ENCODE peak calls at places on chromosomes 13 and 19, in four cellular contexts. J, X, U and S are unnamed samples.

GRCh38 chr19:54684537-54684936 is 21.8 kb downstream of the LILRB4 start:
- DNase-seq in J (peak; percentile 16), X (no peak), U (peak; percentile 80), S (peak; percentile 49)

GRCh38 chr19:46650445-46650844 is 10.5 kb downstream of the DACT3 start:
- DNase-seq in J (no peak), X (no peak), U (no peak), S (no peak)

GRCh38 chr13:114018461-114019055 is 44.7 kb upstream of the C13orf46 start:
- DNase-seq in J (no peak), X (no peak), U (no peak), S (no peak)

GRCh38 chr19:33250500-33250899 is 24.9 kb upstream of the SLC7A10 start:
- DNase-seq in J (no peak), X (no peak), U (no peak), S (no peak)

GRCh38 chr13:47903836-47904235 is 97.2 kb downstream of the SUCLA2 start:
- DNase-seq in J (no peak), X (no peak), U (no peak), S (no peak)

GRCh38 chr13:30696278-30697176 is 38.8 kb upstream of the ALOX5AP start:
- DNase-seq in J (no peak), X (no peak), U (no peak), S (no peak)

GRCh38 chr13:107202371-107203023 is 634.6 kb upstream of the ARGLU1 start:
- DNase-seq in J (no peak), X (no peak), U (no peak), S (peak; percentile 54)

GRCh38 chr13:42478531-42479156 is 95.3 kb upstream of the TNFSF11 start:
- DNase-seq in J (peak; percentile 15), X (no peak), U (no peak), S (no peak)

GRCh38 chr19:48053856-48054255 is 10.0 kb upstream of the CABP5 start:
- DNase-seq in J (no peak), X (no peak), U (no peak), S (no peak)

GRCh38 chr13:23433171-23434153 is at the start of gene SACS:
- DNase-seq in J (peak; percentile 44), X (no peak), U (no peak), S (no peak)
- TF ChIP-seq SP1 in J (no peak), X (no peak), U (no peak), S (no peak)

GRCh38 chr13:51249767-51250741 is 27.9 kb downstream of the FAM124A start:
- DNase-seq in J (peak; percentile 48), X (no peak), U (no peak), S (peak; percentile 13)
- TF ChIP-seq TARDBP in J (no peak), X (no peak), U (no peak), S (no peak)

DNA sequence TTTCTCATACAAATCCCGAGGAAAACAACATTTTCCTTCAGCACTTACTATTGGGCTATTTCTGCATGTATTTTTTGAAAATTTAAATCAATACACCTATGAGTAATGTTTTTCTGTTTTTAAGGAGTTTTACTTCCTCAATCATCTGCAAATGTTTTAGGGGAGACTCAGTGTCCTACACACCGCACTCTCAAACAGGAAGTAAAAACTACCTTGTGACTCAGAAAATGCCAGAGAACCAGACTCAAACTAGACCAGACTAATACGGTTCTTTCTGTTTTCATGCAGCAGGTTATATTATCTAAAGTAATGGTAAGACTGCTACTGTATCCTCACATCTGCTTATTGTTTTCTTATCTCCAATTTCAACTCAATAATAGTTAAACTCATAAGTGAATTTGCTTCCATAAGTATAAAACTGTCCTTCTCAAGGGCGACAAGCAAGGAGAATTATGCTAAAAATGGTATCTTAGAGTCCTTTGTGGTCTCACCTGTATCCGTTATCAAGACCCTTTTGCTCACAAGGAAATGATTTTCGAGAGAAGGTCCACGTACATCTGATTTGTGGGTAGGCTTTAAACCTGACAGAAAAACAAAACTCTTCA is 52.5 kb downstream of the FLT3 start:
- DNase-seq in J (no peak), X (peak; percentile 94), U (no peak), S (no peak)
- TF ChIP-seq SP1 in J (no peak), X (no peak), U (no peak), S (no peak)

GRCh38 chr13:102012299-102013293 is 389.3 kb downstream of the FGF14 start:
- DNase-seq in J (no peak), X (no peak), U (no peak), S (no peak)
- TF ChIP-seq TARDBP in J (no peak), X (no peak), U (no peak), S (no peak)

GRCh38 chr13:44299142-44299541 is 74.5 kb upstream of the SERP2 start:
- DNase-seq in J (no peak), X (no peak), U (no peak), S (no peak)

GRCh38 chr13:44298314-44298713 is 75.3 kb upstream of the SERP2 start:
- DNase-seq in J (no peak), X (no peak), U (no peak), S (no peak)

GRCh38 chr13:44300895-44301638 is 72.6 kb upstream of the SERP2 start:
- DNase-seq in J (no peak), X (peak; percentile 56), U (no peak), S (no peak)

GRCh38 chr13:44301639-44302015 is 72.0 kb upstream of the SERP2 start:
- DNase-seq in J (no peak), X (no peak), U (no peak), S (no peak)

DNA sequence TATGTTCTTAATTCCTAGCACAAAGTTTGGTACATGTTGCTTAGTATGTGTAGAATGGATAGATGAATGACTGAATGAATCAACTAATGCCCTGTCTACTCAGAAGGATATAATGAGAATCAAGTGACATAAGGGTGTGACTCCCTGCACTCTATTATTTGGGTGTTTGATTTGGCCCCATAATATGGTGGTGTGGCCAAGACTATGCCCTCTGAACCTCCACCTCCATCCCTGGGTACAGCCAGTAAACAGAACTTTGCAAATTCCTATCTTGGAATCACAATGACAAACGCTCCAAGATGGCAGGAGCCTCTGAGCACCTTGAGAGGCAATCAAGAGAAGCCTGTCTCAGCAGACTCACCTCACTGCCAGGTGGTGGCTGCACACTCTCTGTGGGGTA is 74.1 kb upstream of the SERP2 start:
- DNase-seq in J (no peak), X (no peak), U (no peak), S (no peak)
- TF ChIP-seq SP1 in J (no peak), X (no peak), U (no peak), S (no peak)

DNA sequence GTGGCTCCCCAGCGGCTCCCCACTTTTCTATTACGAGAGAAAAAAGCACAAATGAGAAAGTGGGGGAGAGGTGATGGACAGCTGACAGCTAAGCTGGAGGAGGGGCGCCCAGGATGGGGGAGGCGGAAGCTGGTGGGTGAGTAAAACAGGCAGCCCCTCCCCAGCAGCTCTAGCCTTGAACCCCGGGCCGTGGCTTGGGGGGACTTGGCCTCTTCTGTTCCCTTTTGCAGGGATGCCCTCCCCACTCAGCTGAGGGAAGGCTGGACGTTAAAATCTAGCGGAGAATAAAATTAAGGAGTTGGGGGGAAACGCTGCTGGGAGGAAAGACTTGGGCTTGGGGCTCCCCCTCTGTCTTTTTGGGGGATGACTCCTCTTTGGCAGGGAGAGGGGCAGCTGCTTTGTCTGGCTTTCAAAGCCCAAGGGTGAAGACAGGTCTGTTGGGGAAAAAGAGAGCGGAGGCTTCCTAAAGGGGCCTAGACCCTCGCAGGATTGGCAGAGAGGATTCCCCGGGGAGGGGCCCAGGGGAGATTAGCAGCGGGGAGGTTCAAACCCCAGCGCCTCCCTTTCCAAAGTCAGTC is 1.4 kb upstream of the SAMD1 start:
- DNase-seq in J (no peak), X (no peak), U (peak; percentile 57), S (no peak)
- TF ChIP-seq TARDBP in J (no peak), X (no peak), U (no peak), S (no peak)

GRCh38 chr19:15123900-15124299 is 16.7 kb downstream of the SYDE1 start:
- DNase-seq in J (no peak), X (no peak), U (no peak), S (no peak)
- TF ChIP-seq SP1 in J (no peak), X (no peak), U (no peak), S (no peak)